ENCODE peak calls at places on chromosomes 16 and 17, in four cellular contexts. One of them, this sample, is unnamed.

GRCh38 chr17:81511550-81511799 is 1.1 kb downstream of the ACTG1 start:
- DNase-seq in aorta: no peak
- DNase-seq in breast epithelium: no peak
- DNase-seq in HCT116: no peak
- DNase-seq in this sample: no peak

GRCh38 chr16:1991135-1991551 is 1.4 kb downstream of the SYNGR3 start:
- DNase-seq in aorta: no peak
- DNase-seq in breast epithelium: no peak
- DNase-seq in HCT116: no peak
- DNase-seq in this sample: no peak

GRCh38 chr16:361872-362701 is 8.3 kb downstream of the MRPL28 start:
- DNase-seq in aorta: peak; percentile 87
- DNase-seq in breast epithelium: peak; percentile 54
- DNase-seq in HCT116: peak; percentile 43
- DNase-seq in this sample: peak; percentile 47

GRCh38 chr16:72371307-72372081 is 199.5 kb upstream of the PMFBP1 start:
- DNase-seq in aorta: no peak
- DNase-seq in breast epithelium: no peak
- DNase-seq in HCT116: peak; percentile 15
- DNase-seq in this sample: no peak

GRCh38 chr16:84773312-84773711 is 46.5 kb upstream of the CRISPLD2 start:
- DNase-seq in aorta: no peak
- DNase-seq in breast epithelium: no peak
- DNase-seq in HCT116: no peak
- DNase-seq in this sample: no peak

GRCh38 chr17:8726951-8727555 is 17.6 kb downstream of the CCDC42 start:
- DNase-seq in aorta: no peak
- DNase-seq in breast epithelium: no peak
- DNase-seq in HCT116: no peak
- DNase-seq in this sample: no peak

GRCh38 chr16:638034-638543 is 2.0 kb upstream of the METTL26 start:
- DNase-seq in aorta: no peak
- DNase-seq in breast epithelium: no peak
- DNase-seq in HCT116: no peak
- DNase-seq in this sample: no peak

GRCh38 chr16:19843371-19843770 is 41.3 kb downstream of the GPRC5B start:
- DNase-seq in aorta: no peak
- DNase-seq in breast epithelium: no peak
- DNase-seq in HCT116: no peak
- DNase-seq in this sample: no peak

GRCh38 chr16:69131167-69131748 is 1.1 kb downstream of the CHTF8 start:
- DNase-seq in aorta: peak; percentile 6
- DNase-seq in breast epithelium: no peak
- DNase-seq in HCT116: no peak
- DNase-seq in this sample: no peak

GRCh38 chr17:82900741-82901140 is 60.9 kb upstream of the ZNF750 start:
- DNase-seq in aorta: peak; percentile 84
- DNase-seq in breast epithelium: no peak
- DNase-seq in HCT116: no peak
- DNase-seq in this sample: no peak

GRCh38 chr16:50992366-50993032 is 158.6 kb downstream of the SALL1 start:
- DNase-seq in aorta: no peak
- DNase-seq in breast epithelium: no peak
- DNase-seq in HCT116: no peak
- DNase-seq in this sample: no peak

GRCh38 chr16:49470550-49470949 is 96.9 kb downstream of the C16orf78 start:
- DNase-seq in aorta: no peak
- DNase-seq in breast epithelium: no peak
- DNase-seq in HCT116: no peak
- DNase-seq in this sample: no peak

GRCh38 chr17:48051278-48051677 is 3.1 kb downstream of the NFE2L1 start:
- DNase-seq in aorta: no peak
- DNase-seq in breast epithelium: peak; percentile 44
- DNase-seq in HCT116: no peak
- DNase-seq in this sample: no peak

GRCh38 chr16:14377326-14377725 is 252.7 kb downstream of the PARN start:
- DNase-seq in aorta: no peak
- DNase-seq in breast epithelium: no peak
- DNase-seq in HCT116: no peak
- DNase-seq in this sample: no peak

GRCh38 chr16:2967211-2967631 is 1.9 kb upstream of the PAQR4 start:
- DNase-seq in aorta: no peak
- DNase-seq in breast epithelium: no peak
- DNase-seq in HCT116: no peak
- DNase-seq in this sample: no peak

GRCh38 chr17:55635253-55635766 is 87.4 kb downstream of the TMEM100 start:
- DNase-seq in aorta: no peak
- DNase-seq in breast epithelium: no peak
- DNase-seq in HCT116: no peak
- DNase-seq in this sample: no peak

GRCh38 chr17:68656666-68657065 is 55.5 kb upstream of the FAM20A start:
- DNase-seq in aorta: no peak
- DNase-seq in breast epithelium: no peak
- DNase-seq in HCT116: no peak
- DNase-seq in this sample: no peak

GRCh38 chr17:30958187-30958586 is 12.7 kb upstream of the RNF135 start:
- DNase-seq in aorta: peak; percentile 38
- DNase-seq in breast epithelium: no peak
- DNase-seq in HCT116: no peak
- DNase-seq in this sample: no peak

GRCh38 chr17:57080708-57081107 is 4.3 kb upstream of the AKAP1 start:
- DNase-seq in aorta: no peak
- DNase-seq in breast epithelium: no peak
- DNase-seq in HCT116: no peak
- DNase-seq in this sample: no peak

GRCh38 chr17:57084802-57085447 is at the start of gene AKAP1:
- DNase-seq in aorta: peak; percentile 99
- DNase-seq in breast epithelium: peak; percentile 96
- DNase-seq in HCT116: peak; percentile 91
- DNase-seq in this sample: peak; percentile 64

GRCh38 chr17:57085448-57086068 is 512 bp downstream of the AKAP1 start:
- DNase-seq in aorta: peak; percentile 87
- DNase-seq in breast epithelium: no peak
- DNase-seq in HCT116: no peak
- DNase-seq in this sample: no peak

GRCh38 chr17:57086069-57086930 is 1.3 kb downstream of the AKAP1 start:
- DNase-seq in aorta: peak; percentile 82
- DNase-seq in breast epithelium: no peak
- DNase-seq in HCT116: no peak
- DNase-seq in this sample: no peak

GRCh38 chr17:57084361-57084801 is 665 bp upstream of the AKAP1 start:
- DNase-seq in aorta: no peak
- DNase-seq in breast epithelium: no peak
- DNase-seq in HCT116: no peak
- DNase-seq in this sample: peak; percentile 67
- H3K4me1 ChIP-seq in aorta: peaks cover 13% of the 10 kb centered on the region
- H3K4me1 ChIP-seq in breast epithelium: no peaks in the 10 kb centered on the region
- H3K4me1 ChIP-seq in HCT116: peaks cover 26% of the 10 kb centered on the region
- H3K4me1 ChIP-seq in this sample: peaks cover 22% of the 10 kb centered on the region

GRCh38 chr16:89602952-89603590 is 10.4 kb upstream of the DPEP1 start:
- DNase-seq in aorta: no peak
- DNase-seq in breast epithelium: no peak
- DNase-seq in HCT116: no peak
- DNase-seq in this sample: no peak

GRCh38 chr16:89600956-89601355 is 12.5 kb upstream of the DPEP1 start:
- DNase-seq in aorta: no peak
- DNase-seq in breast epithelium: no peak
- DNase-seq in HCT116: no peak
- DNase-seq in this sample: no peak

GRCh38 chr16:89602273-89602951 is 11.0 kb upstream of the DPEP1 start:
- DNase-seq in aorta: no peak
- DNase-seq in breast epithelium: no peak
- DNase-seq in HCT116: peak; percentile 24
- DNase-seq in this sample: no peak

GRCh38 chr16:89600427-89600826 is 13.0 kb upstream of the DPEP1 start:
- DNase-seq in aorta: no peak
- DNase-seq in breast epithelium: no peak
- DNase-seq in HCT116: no peak
- DNase-seq in this sample: no peak

GRCh38 chr16:89601906-89602272 is 11.6 kb upstream of the DPEP1 start:
- DNase-seq in aorta: no peak
- DNase-seq in breast epithelium: no peak
- DNase-seq in HCT116: no peak
- DNase-seq in this sample: no peak
- H3K27ac ChIP-seq in aorta: no peak overlapping the region
- H3K27ac ChIP-seq in breast epithelium: no peak overlapping the region
- H3K27ac ChIP-seq in HCT116: peak overlapping the region; percentile 43
- H3K27ac ChIP-seq in this sample: peak overlapping the region; percentile 34

DNA sequence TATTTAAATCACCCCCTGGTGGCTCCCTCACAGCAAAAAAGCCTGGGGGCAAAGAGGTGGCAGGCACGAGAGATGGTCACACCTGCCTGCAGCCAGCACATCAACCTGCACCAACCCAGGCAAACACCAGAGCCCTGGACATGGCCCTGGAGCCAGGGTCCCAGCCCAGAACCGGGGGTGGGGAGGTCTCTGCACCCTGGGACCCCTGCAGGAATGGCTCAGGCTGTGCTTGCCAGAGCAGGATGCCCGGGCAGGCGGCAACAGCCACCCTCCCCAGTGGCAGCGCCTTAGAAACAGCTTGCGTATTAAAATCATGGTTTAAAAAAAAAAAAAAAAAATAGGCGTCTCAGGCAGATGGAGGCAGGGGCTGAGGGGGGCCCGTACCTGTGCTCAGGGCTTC is 16.2 kb downstream of the MYBBP1A start:
- DNase-seq in aorta: no peak
- DNase-seq in breast epithelium: no peak
- DNase-seq in HCT116: no peak
- DNase-seq in this sample: no peak
- H3K4me1 ChIP-seq in aorta: no peaks in the 10 kb centered on the region
- H3K4me1 ChIP-seq in breast epithelium: peaks cover 17% of the 10 kb centered on the region
- H3K4me1 ChIP-seq in HCT116: peaks cover 9% of the 10 kb centered on the region
- H3K4me1 ChIP-seq in this sample: peaks cover 31% of the 10 kb centered on the region

GRCh38 chr16:70767377-70768204 is 33.4 kb downstream of the VAC14 start:
- DNase-seq in aorta: no peak
- DNase-seq in breast epithelium: no peak
- DNase-seq in HCT116: no peak
- DNase-seq in this sample: no peak
- H3K27ac ChIP-seq in aorta: no peak overlapping the region
- H3K27ac ChIP-seq in breast epithelium: no peak overlapping the region
- H3K27ac ChIP-seq in HCT116: no peak overlapping the region
- H3K27ac ChIP-seq in this sample: no peak overlapping the region

GRCh38 chr16:17392127-17392856 is 78.5 kb downstream of the XYLT1 start:
- DNase-seq in aorta: no peak
- DNase-seq in breast epithelium: no peak
- DNase-seq in HCT116: no peak
- DNase-seq in this sample: no peak
- H3K4me1 ChIP-seq in aorta: no peaks in the 10 kb centered on the region
- H3K4me1 ChIP-seq in breast epithelium: peaks cover 10% of the 10 kb centered on the region
- H3K4me1 ChIP-seq in HCT116: no peaks in the 10 kb centered on the region
- H3K4me1 ChIP-seq in this sample: no peaks in the 10 kb centered on the region

GRCh38 chr17:64343833-64344637 is 46.6 kb downstream of the PECAM1 start:
- DNase-seq in aorta: peak; percentile 81
- DNase-seq in breast epithelium: peak; percentile 57
- DNase-seq in HCT116: no peak
- DNase-seq in this sample: no peak

GRCh38 chr17:64349949-64350348 is 40.7 kb downstream of the PECAM1 start:
- DNase-seq in aorta: no peak
- DNase-seq in breast epithelium: no peak
- DNase-seq in HCT116: no peak
- DNase-seq in this sample: no peak

GRCh38 chr17:64343071-64343774 is 47.4 kb downstream of the PECAM1 start:
- DNase-seq in aorta: no peak
- DNase-seq in breast epithelium: no peak
- DNase-seq in HCT116: no peak
- DNase-seq in this sample: no peak

GRCh38 chr17:64345691-64346376 is 44.8 kb downstream of the PECAM1 start:
- DNase-seq in aorta: no peak
- DNase-seq in breast epithelium: no peak
- DNase-seq in HCT116: no peak
- DNase-seq in this sample: no peak

GRCh38 chr17:64348666-64349065 is 42.0 kb downstream of the PECAM1 start:
- DNase-seq in aorta: no peak
- DNase-seq in breast epithelium: no peak
- DNase-seq in HCT116: no peak
- DNase-seq in this sample: no peak
- H3K27ac ChIP-seq in aorta: no peak overlapping the region
- H3K27ac ChIP-seq in breast epithelium: peak overlapping the region; percentile 79
- H3K27ac ChIP-seq in HCT116: no peak overlapping the region
- H3K27ac ChIP-seq in this sample: no peak overlapping the region

GRCh38 chr16:57064995-57065394 is 27.4 kb upstream of the CPNE2 start:
- DNase-seq in aorta: no peak
- DNase-seq in breast epithelium: no peak
- DNase-seq in HCT116: no peak
- DNase-seq in this sample: no peak

GRCh38 chr16:57066625-57067024 is 25.8 kb upstream of the CPNE2 start:
- DNase-seq in aorta: no peak
- DNase-seq in breast epithelium: no peak
- DNase-seq in HCT116: no peak
- DNase-seq in this sample: no peak

GRCh38 chr16:57069053-57069452 is 23.3 kb upstream of the CPNE2 start:
- DNase-seq in aorta: no peak
- DNase-seq in breast epithelium: no peak
- DNase-seq in HCT116: no peak
- DNase-seq in this sample: no peak

GRCh38 chr16:57069635-57070350 is 22.6 kb upstream of the CPNE2 start:
- DNase-seq in aorta: no peak
- DNase-seq in breast epithelium: no peak
- DNase-seq in HCT116: no peak
- DNase-seq in this sample: no peak

GRCh38 chr16:57067347-57067746 is 25.0 kb upstream of the CPNE2 start:
- DNase-seq in aorta: no peak
- DNase-seq in breast epithelium: no peak
- DNase-seq in HCT116: no peak
- DNase-seq in this sample: no peak
- H3K4me1 ChIP-seq in aorta: no peaks in the 10 kb centered on the region
- H3K4me1 ChIP-seq in breast epithelium: no peaks in the 10 kb centered on the region
- H3K4me1 ChIP-seq in HCT116: peaks cover 19% of the 10 kb centered on the region
- H3K4me1 ChIP-seq in this sample: no peaks in the 10 kb centered on the region

This sample was measured in Panc1.